ENCODE peak calls at places on chromosomes 11 and 22, in nine cellular contexts. B is midbrain, T is GM04503, O is T-helper 9 cell, S is foreskin keratinocyte, W is spleen, X is iris pigment epithelial cell, E is Calu3, H is ELR. M is an unnamed sample.
A peak's percentile ranks its signal among the peaks of the same experiment; 100 is the strongest.

GRCh38 chr11:112748713-112749481 is 212.3 kb upstream of the NCAM1 start:
- DNase-seq in E (no peak), X (no peak), W (no peak), S (no peak), B (no peak), H (no peak), O (no peak), T (no peak), M (no peak)

GRCh38 chr22:31631381-31631780 is 30.6 kb downstream of the PISD start:
- DNase-seq in B (no peak), T (no peak), S (no peak), W (peak; percentile 78), H (no peak), X (no peak), E (no peak), O (no peak), M (no peak)

GRCh38 chr11:6475936-6476335 is 2.2 kb upstream of the TRIM3 start:
- DNase-seq in H (no peak), E (no peak), S (no peak), O (no peak), X (no peak), B (no peak), T (no peak), W (no peak), M (no peak)

GRCh38 chr11:64060861-64061444 is 25.2 kb downstream of the FLRT1 start:
- DNase-seq in E (peak; percentile 54), W (peak; percentile 83), T (no peak), S (no peak), B (peak; percentile 68), O (peak; percentile 30), X (peak; percentile 23), H (peak; percentile 52), M (peak; percentile 14)

GRCh38 chr11:36051235-36052072 is 107.6 kb downstream of the LDLRAD3 start:
- DNase-seq in E (no peak), H (no peak), W (no peak), B (no peak), X (no peak), S (no peak), T (no peak), O (no peak), M (no peak)

GRCh38 chr11:16840951-16841350 is 102.5 kb downstream of the C11orf58 start:
- DNase-seq in E (no peak), S (no peak), O (no peak), B (no peak), X (no peak), T (no peak), H (no peak), W (no peak), M (no peak)

GRCh38 chr11:111307472-111308108 is 9.2 kb downstream of the POU2AF3 start:
- DNase-seq in H (no peak), X (no peak), T (no peak), E (no peak), O (no peak), S (no peak), B (no peak), W (no peak), M (no peak)

GRCh38 chr11:117796456-117797428 is at the start of gene DSCAML1:
- DNase-seq in S (no peak), E (no peak), X (no peak), W (no peak), H (no peak), O (peak; percentile 36), B (peak; percentile 58), T (no peak), M (no peak)

GRCh38 chr11:33375688-33376311 is 118.6 kb downstream of the HIPK3 start:
- DNase-seq in O (no peak), W (no peak), E (peak; percentile 34), H (peak; percentile 64), T (no peak), B (peak; percentile 35), X (peak; percentile 31), S (peak; percentile 29), M (peak; percentile 31)

GRCh38 chr11:76239483-76240142 is 33.3 kb upstream of the WNT11 start:
- DNase-seq in H (no peak), E (no peak), B (no peak), O (no peak), S (no peak), T (no peak), X (no peak), W (peak; percentile 63), M (no peak)

GRCh38 chr11:115276799-115277198 is 227.4 kb downstream of the CADM1 start:
- DNase-seq in T (no peak), S (no peak), O (no peak), B (no peak), H (no peak), E (no peak), W (no peak), X (no peak), M (no peak)

GRCh38 chr11:71238941-71239340 is 13.4 kb downstream of the SHANK2 start:
- DNase-seq in H (no peak), E (no peak), T (no peak), X (no peak), B (no peak), S (no peak), O (no peak), W (peak; percentile 42), M (no peak)

GRCh38 chr11:71913716-71914115 is 14.7 kb downstream of the XNDC1N start:
- DNase-seq in S (no peak), W (no peak), O (no peak), T (peak; percentile 36), X (peak; percentile 79), E (no peak), B (no peak), H (no peak), M (no peak)

GRCh38 chr11:113014731-113015455 is 53.7 kb downstream of the NCAM1 start:
- DNase-seq in X (peak; percentile 66), S (no peak), H (no peak), B (no peak), E (no peak), T (no peak), W (no peak), O (no peak), M (peak; percentile 8)

GRCh38 chr11:134412508-134413333 is 679 bp upstream of the B3GAT1 start:
- DNase-seq in B (peak; percentile 94), T (no peak), S (no peak), O (no peak), W (peak; percentile 67), X (no peak), E (peak; percentile 28), H (no peak), M (no peak)

GRCh38 chr22:37657590-37658132 is 862 bp upstream of the PDXP start:
- DNase-seq in T (no peak), E (no peak), X (peak; percentile 25), H (peak; percentile 48), O (no peak), W (no peak), B (peak; percentile 21), S (no peak), M (no peak)

GRCh38 chr11:46520971-46521745 is 72.7 kb downstream of the AMBRA1 start:
- DNase-seq in B (no peak), T (peak; percentile 27), W (no peak), H (peak; percentile 85), E (no peak), S (peak; percentile 77), O (no peak), X (peak; percentile 70), M (peak; percentile 59)

GRCh38 chr11:39174965-39175364 is 2284.5 kb downstream of the LRRC4C start:
- DNase-seq in S (no peak), W (no peak), T (no peak), E (no peak), B (no peak), H (no peak), O (no peak), X (no peak), M (no peak)

GRCh38 chr11:74055938-74056337 is 47.1 kb upstream of the UCP3 start:
- DNase-seq in O (no peak), W (no peak), T (peak; percentile 25), H (peak; percentile 81), X (peak; percentile 94), B (no peak), S (peak; percentile 20), E (no peak), M (peak; percentile 34)

GRCh38 chr22:24162377-24162927 is 18.8 kb upstream of the SUSD2 start:
- DNase-seq in X (no peak), H (no peak), S (no peak), E (no peak), T (no peak), W (no peak), O (no peak), B (no peak), M (no peak)

GRCh38 chr22:47606426-47606825 is 844.0 kb downstream of the TBC1D22A start:
- DNase-seq in X (no peak), E (no peak), T (no peak), W (peak; percentile 38), B (no peak), S (no peak), H (no peak), O (no peak), M (no peak)

GRCh38 chr22:35328472-35328885 is 28.8 kb downstream of the TOM1 start:
- DNase-seq in X (no peak), S (no peak), W (peak; percentile 88), H (no peak), B (no peak), E (no peak), O (no peak), T (no peak), M (no peak)

GRCh38 chr11:15127341-15127740 is 12.6 kb downstream of the INSC start:
- DNase-seq in X (peak; percentile 80), T (peak; percentile 50), O (no peak), E (no peak), S (peak; percentile 78), B (no peak), W (no peak), H (peak; percentile 93), M (peak; percentile 70)